ENCODE peak calls at places on chromosomes 16 and 17, in five cellular contexts. X is activated naive CD8-positive, alpha-beta T cell treated with anti-CD3 and anti-CD28 coated beads for 36 hours; T is aorta; G is NCI-H748 treated with DMSO at 0.1 percent for 48 hours; Y is NCI-H1417. N is an unnamed sample.

GRCh38 chr17:76691379-76692191 is 19.2 kb downstream of the MXRA7 start:
- DNase-seq in G (no peak), X (no peak), T (peak), Y (no peak), N (no peak)

GRCh38 chr17:82301300-82301915 is 16.0 kb downstream of the CD7 start:
- DNase-seq in G (no peak), X (no peak), T (no peak), Y (no peak), N (no peak)

GRCh38 chr17:81403040-81403467 is 7.8 kb downstream of the BAHCC1 start:
- DNase-seq in T (no peak), X (no peak), Y (no peak), G (no peak), N (no peak)

GRCh38 chr17:79888811-79889634 is 49.8 kb upstream of the CBX4 start:
- DNase-seq in T (peak), X (no peak), G (no peak), Y (no peak), N (no peak)

GRCh38 chr16:82061861-82062525 is 26.9 kb downstream of the HSD17B2 start:
- DNase-seq in Y (no peak), G (peak), T (no peak), X (no peak), N (peak)

GRCh38 chr16:49488740-49489525 is 115.3 kb downstream of the C16orf78 start:
- DNase-seq in X (no peak), G (no peak), T (no peak), Y (no peak), N (no peak)

GRCh38 chr17:56426901-56427300 is 166.6 kb upstream of the NOG start:
- DNase-seq in Y (no peak), T (no peak), X (no peak), G (no peak), N (no peak)

GRCh38 chr17:7912927-7913524 is 3.1 kb downstream of the RNF227 start:
- DNase-seq in X (peak), Y (peak), T (no peak), G (peak), N (peak)

GRCh38 chr17:63041722-63042121 is 75.7 kb downstream of the TANC2 start:
- DNase-seq in T (no peak), G (peak), X (no peak), Y (peak), N (peak)

GRCh38 chr16:62213763-62214162 is 177.5 kb upstream of the CDH8 start:
- DNase-seq in T (no peak), Y (no peak), G (no peak), X (no peak), N (no peak)

GRCh38 chr17:81018044-81018802 is 16.7 kb upstream of the BAIAP2 start:
- DNase-seq in X (peak), G (peak), Y (peak), T (peak), N (no peak)

GRCh38 chr17:6648181-6648580 is 3.2 kb downstream of the MED31 start:
- DNase-seq in T (no peak), G (no peak), X (no peak), Y (no peak), N (peak)